ENCODE peak calls at places on chromosomes 13 and 19, in eight cellular contexts. Z is T-helper 1 cell; S is activated CD4-positive, alpha-beta memory T cell treated with anti-CD3 and anti-CD28 coated beads for 36 hours; O is cardiac fibroblast; V is IMR-90; K is dorsolateral prefrontal cortex; B is mucosa of gallbladder; P is mammary epithelial cell. J is an unnamed sample.
A peak's percentile ranks its signal among the peaks of the same experiment; 100 is the strongest.

GRCh38 chr13:25860862-25861261 is 191.0 kb downstream of the SHISA2 start:
- DNase-seq in Z (no peak), S (no peak), O (peak; percentile 44), V (peak; percentile 33), K (no peak), B (no peak), P (peak; percentile 78), J (no peak)

GRCh38 chr19:15300533-15301194 is 31.7 kb downstream of the BRD4 start:
- DNase-seq in Z (no peak), S (peak; percentile 56), O (peak; percentile 93), V (peak; percentile 88), K (no peak), B (no peak), P (no peak), J (no peak)

GRCh38 chr19:39024875-39025641 is 7.3 kb downstream of the FBXO27 start:
- DNase-seq in Z (no peak), S (no peak), O (no peak), V (no peak), K (no peak), B (no peak), P (no peak), J (no peak)

GRCh38 chr19:16627194-16627927 is 643 bp downstream of the MED26 start:
- DNase-seq in Z (no peak), S (peak; percentile 22), O (peak; percentile 18), V (no peak), K (no peak), B (no peak), P (no peak), J (no peak)

GRCh38 chr13:19634129-19634740 is 776 bp downstream of the MPHOSPH8 start:
- DNase-seq in Z (no peak), S (no peak), O (peak; percentile 60), V (peak; percentile 57), K (no peak), B (peak; percentile 18), P (peak; percentile 50), J (no peak)

GRCh38 chr19:41299755-41300089 is 10.2 kb upstream of the CCDC97 start:
- DNase-seq in Z (no peak), S (peak; percentile 58), O (peak; percentile 82), V (peak; percentile 92), K (no peak), B (no peak), P (no peak), J (no peak)

GRCh38 chr13:40458283-40459031 is 208.0 kb downstream of the FOXO1 start:
- DNase-seq in Z (no peak), S (no peak), O (no peak), V (no peak), K (no peak), B (no peak), P (no peak), J (no peak)

GRCh38 chr19:33387351-33388230 is 14.1 kb downstream of the CEBPG start:
- DNase-seq in Z (no peak), S (no peak), O (no peak), V (no peak), K (peak; percentile 43), B (no peak), P (no peak), J (no peak)

GRCh38 chr13:44668707-44669106 is 92.6 kb upstream of the TSC22D1 start:
- DNase-seq in Z (no peak), S (no peak), O (peak; percentile 53), V (peak; percentile 86), K (no peak), B (no peak), P (no peak), J (no peak)

GRCh38 chr19:39951686-39952085 is 17.3 kb upstream of the FCGBP start:
- DNase-seq in Z (no peak), S (no peak), O (peak; percentile 67), V (peak; percentile 61), K (no peak), B (no peak), P (peak; percentile 48), J (peak; percentile 3)

GRCh38 chr19:3250675-3251074 is 26.2 kb downstream of the CELF5 start:
- DNase-seq in Z (no peak), S (peak; percentile 58), O (peak; percentile 28), V (no peak), K (no peak), B (no peak), P (no peak), J (no peak)

GRCh38 chr13:84405286-84405685 is 523.0 kb upstream of the SLITRK1 start:
- DNase-seq in Z (no peak), S (no peak), O (peak; percentile 34), V (peak; percentile 64), K (no peak), B (no peak), P (no peak), J (no peak)

GRCh38 chr19:27740396-27740795 is 1472.6 kb downstream of the UQCRFS1 start:
- DNase-seq in Z (no peak), S (no peak), O (no peak), V (no peak), K (no peak), B (peak; percentile 6), P (no peak), J (no peak)

GRCh38 chr19:38778733-38779132 is 5.4 kb upstream of the LGALS7 start:
- DNase-seq in Z (no peak), S (no peak), O (no peak), V (no peak), K (no peak), B (no peak), P (no peak), J (no peak)

GRCh38 chr13:75968103-75968838 is 332.1 kb downstream of the LMO7 start:
- DNase-seq in Z (no peak), S (no peak), O (peak; percentile 55), V (peak; percentile 26), K (no peak), B (no peak), P (peak; percentile 46), J (no peak)

GRCh38 chr13:81140675-81141074 is 799.7 kb upstream of the SPRY2 start:
- DNase-seq in Z (no peak), S (no peak), O (no peak), V (no peak), K (no peak), B (no peak), P (no peak), J (no peak)

GRCh38 chr19:35224681-35225604 is 3.6 kb downstream of the FAM187B start:
- DNase-seq in Z (no peak), S (peak; percentile 47), O (no peak), V (no peak), K (no peak), B (no peak), P (no peak), J (no peak)

GRCh38 chr19:34430738-34431625 is 2.8 kb downstream of the UBA2 start:
- DNase-seq in Z (no peak), S (peak; percentile 42), O (peak; percentile 73), V (peak; percentile 68), K (no peak), B (no peak), P (peak; percentile 45), J (no peak)

GRCh38 chr19:5184930-5185329 is 155.7 kb downstream of the PTPRS start:
- DNase-seq in Z (no peak), S (no peak), O (no peak), V (no peak), K (no peak), B (no peak), P (no peak), J (no peak)

GRCh38 chr13:26335158-26335557 is 81.2 kb downstream of the CDK8 start:
- DNase-seq in Z (no peak), S (no peak), O (no peak), V (no peak), K (no peak), B (no peak), P (no peak), J (no peak)